ENCODE peak calls at places on chromosome 2, in four cellular contexts. K is HCT116, D is HepG2, N is K562. V is an unnamed sample.

GRCh38 chr2:88499204-88499603 is 46.7 kb upstream of the FOXI3 start:
- DNase-seq in D (no peak), N (no peak), K (no peak), V (no peak)

GRCh38 chr2:128304715-128305554 is 13.7 kb downstream of the HS6ST1 start:
- DNase-seq in D (peak), K (peak), N (peak), V (no peak)

GRCh38 chr2:182715121-182715895 is 749 bp upstream of the DNAJC10 start:
- DNase-seq in N (peak), K (no peak), D (peak), V (peak)

GRCh38 chr2:39728941-39729351 is 50.1 kb downstream of the THUMPD2 start:
- DNase-seq in K (peak), N (peak), D (peak), V (no peak)

GRCh38 chr2:165872101-165872791 is 78.2 kb upstream of the GALNT3 start:
- DNase-seq in N (no peak), K (no peak), D (no peak), V (no peak)

GRCh38 chr2:119684553-119684952 is 5.6 kb downstream of the TMEM177 start:
- DNase-seq in N (no peak), D (no peak), K (no peak), V (no peak)

GRCh38 chr2:109110185-109110584 is 18.8 kb upstream of the SH3RF3 start:
- DNase-seq in D (no peak), N (no peak), K (no peak), V (no peak)

GRCh38 chr2:55056024-55056521 is 5.8 kb upstream of the RTN4 start:
- DNase-seq in K (peak), D (no peak), N (peak), V (no peak)

GRCh38 chr2:100957971-100958653 is 44.0 kb upstream of the RPL31 start:
- DNase-seq in K (no peak), D (no peak), N (no peak), V (no peak)

GRCh38 chr2:35114765-35115164 is 1240.8 kb upstream of the CRIM1 start:
- DNase-seq in K (no peak), N (no peak), D (peak), V (no peak)

GRCh38 chr2:137964066-137964858 is at the start of gene HNMT:
- DNase-seq in N (peak), D (peak), K (no peak), V (no peak)
- TF ChIP-seq REST in N (no peak), D (no peak), K (no peak), V (no peak)

DNA sequence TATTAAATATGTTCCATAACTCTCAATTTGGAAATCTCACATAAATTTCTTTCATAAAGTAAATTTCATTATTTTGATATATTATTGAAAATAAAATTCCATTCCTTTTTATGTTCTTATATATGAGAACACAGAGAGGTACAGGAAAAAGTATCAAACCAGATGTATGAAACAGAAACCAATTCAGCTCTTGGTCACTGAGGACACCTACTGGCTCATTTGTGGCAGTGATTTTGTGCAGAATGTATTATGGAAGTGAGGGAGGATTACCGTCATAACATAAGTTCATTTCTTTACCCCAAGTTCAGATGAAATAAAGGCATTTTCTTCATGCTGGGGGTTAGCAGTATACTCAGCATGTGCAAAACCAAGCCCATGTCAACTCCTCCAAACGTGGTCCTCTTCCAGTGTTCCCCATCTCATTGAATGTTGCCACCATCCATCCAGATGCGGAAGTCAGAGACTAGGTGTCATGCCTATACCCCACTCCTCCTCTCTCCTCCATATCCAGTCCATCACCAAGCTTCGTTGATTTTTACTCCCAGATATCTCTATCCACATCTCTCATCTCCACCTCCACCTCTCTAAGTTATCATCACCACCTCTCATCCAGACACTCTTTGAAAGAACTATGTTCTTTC is 41.7 kb upstream of the MALL start:
- DNase-seq in N (peak), K (peak), D (peak), V (peak)
- TF ChIP-seq SIN3A in N (no peak), K (no peak), D (no peak), V (no peak)

GRCh38 chr2:136141510-136142154 is 23.7 kb upstream of the CXCR4 start:
- DNase-seq in K (no peak), N (no peak), D (no peak), V (no peak)
- TF ChIP-seq TCF7L2 in K (no peak), N (no peak), D (no peak), V (no peak)

GRCh38 chr2:207529330-207530159 is at the start of gene CREB1:
- DNase-seq in K (peak), D (peak), N (peak), V (peak)
- TF ChIP-seq REST in K (no peak), D (no peak), N (no peak), V (no peak)

DNA sequence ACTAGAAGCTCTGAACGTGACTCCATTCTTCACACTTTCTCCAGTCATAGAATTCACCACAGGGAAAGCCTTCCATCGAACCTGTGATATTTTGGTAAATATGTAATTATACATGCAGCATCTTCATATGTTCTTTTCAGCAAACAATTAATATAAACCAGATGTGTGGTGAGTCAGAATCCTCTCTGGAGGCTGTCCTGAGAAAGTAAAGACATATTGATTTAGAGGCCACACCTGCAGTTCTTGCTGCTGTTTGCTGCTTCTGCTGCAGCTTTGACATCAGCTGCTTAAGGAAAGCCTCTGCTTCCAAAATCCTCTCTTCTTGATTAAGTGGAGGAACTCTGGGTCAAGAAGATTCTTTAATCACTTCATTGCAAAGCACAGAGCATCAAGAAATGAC is 568.8 kb upstream of the ZEB2 start:
- DNase-seq in N (no peak), D (no peak), K (no peak), V (no peak)
- TF ChIP-seq SIN3A in N (no peak), D (no peak), K (no peak), V (no peak)